ENCODE peak calls at places on chromosome 21, in ten cellular contexts. One of them, this sample, is unnamed.

GRCh38 chr21:16085436-16085835 is 355.7 kb downstream of the USP25 start:
- DNase-seq in CD8-positive, alpha-beta T cell: no peak
- DNase-seq in tibial nerve: no peak
- DNase-seq in AG09309: no peak
- DNase-seq in A549: no peak
- DNase-seq in lung: no peak
- DNase-seq in heart left ventricle: no peak
- DNase-seq in GM20000: no peak
- DNase-seq in GM06990: no peak
- DNase-seq in brain microvascular endothelial cell: no peak
- DNase-seq in this sample: no peak

GRCh38 chr21:34881421-34881820 is 167.7 kb downstream of the RUNX1 start:
- DNase-seq in brain microvascular endothelial cell: peak
- DNase-seq in CD8-positive, alpha-beta T cell: no peak
- DNase-seq in GM06990: no peak
- DNase-seq in tibial nerve: no peak
- DNase-seq in GM20000: no peak
- DNase-seq in A549: no peak
- DNase-seq in lung: no peak
- DNase-seq in AG09309: no peak
- DNase-seq in heart left ventricle: no peak
- DNase-seq in this sample: no peak

GRCh38 chr21:35394634-35395369 is 345.7 kb upstream of the RUNX1 start:
- DNase-seq in GM20000: no peak
- DNase-seq in GM06990: no peak
- DNase-seq in AG09309: no peak
- DNase-seq in tibial nerve: no peak
- DNase-seq in lung: no peak
- DNase-seq in brain microvascular endothelial cell: no peak
- DNase-seq in heart left ventricle: no peak
- DNase-seq in CD8-positive, alpha-beta T cell: no peak
- DNase-seq in A549: no peak
- DNase-seq in this sample: no peak

GRCh38 chr21:45054162-45054926 is 20.0 kb upstream of the ADARB1 start:
- DNase-seq in A549: no peak
- DNase-seq in CD8-positive, alpha-beta T cell: no peak
- DNase-seq in tibial nerve: no peak
- DNase-seq in GM06990: no peak
- DNase-seq in AG09309: no peak
- DNase-seq in brain microvascular endothelial cell: no peak
- DNase-seq in GM20000: no peak
- DNase-seq in heart left ventricle: no peak
- DNase-seq in lung: no peak
- DNase-seq in this sample: no peak

GRCh38 chr21:44947111-44947929 is 7.5 kb downstream of the SLX9 start:
- DNase-seq in tibial nerve: no peak
- DNase-seq in GM20000: no peak
- DNase-seq in heart left ventricle: peak
- DNase-seq in AG09309: no peak
- DNase-seq in A549: no peak
- DNase-seq in GM06990: peak
- DNase-seq in brain microvascular endothelial cell: no peak
- DNase-seq in CD8-positive, alpha-beta T cell: no peak
- DNase-seq in lung: no peak
- DNase-seq in this sample: no peak

GRCh38 chr21:40555129-40555528 is 291.8 kb downstream of the DSCAM start:
- DNase-seq in lung: no peak
- DNase-seq in tibial nerve: no peak
- DNase-seq in heart left ventricle: no peak
- DNase-seq in A549: no peak
- DNase-seq in CD8-positive, alpha-beta T cell: no peak
- DNase-seq in GM20000: no peak
- DNase-seq in brain microvascular endothelial cell: no peak
- DNase-seq in AG09309: no peak
- DNase-seq in GM06990: no peak
- DNase-seq in this sample: no peak

GRCh38 chr21:43740497-43741156 is 21.7 kb downstream of the PDXK start:
- DNase-seq in GM20000: no peak
- DNase-seq in GM06990: no peak
- DNase-seq in brain microvascular endothelial cell: no peak
- DNase-seq in CD8-positive, alpha-beta T cell: no peak
- DNase-seq in AG09309: no peak
- DNase-seq in lung: no peak
- DNase-seq in A549: peak
- DNase-seq in heart left ventricle: no peak
- DNase-seq in tibial nerve: peak
- DNase-seq in this sample: peak

GRCh38 chr21:27026501-27026900 is 59.6 kb upstream of the ADAMTS5 start:
- DNase-seq in brain microvascular endothelial cell: no peak
- DNase-seq in GM06990: no peak
- DNase-seq in heart left ventricle: no peak
- DNase-seq in tibial nerve: no peak
- DNase-seq in lung: no peak
- DNase-seq in A549: no peak
- DNase-seq in GM20000: no peak
- DNase-seq in AG09309: no peak
- DNase-seq in CD8-positive, alpha-beta T cell: no peak
- DNase-seq in this sample: no peak

GRCh38 chr21:41767606-41768370 is 936 bp upstream of the RIPK4 start:
- DNase-seq in lung: no peak
- DNase-seq in tibial nerve: no peak
- DNase-seq in AG09309: no peak
- DNase-seq in A549: no peak
- DNase-seq in CD8-positive, alpha-beta T cell: no peak
- DNase-seq in heart left ventricle: no peak
- DNase-seq in GM06990: no peak
- DNase-seq in GM20000: no peak
- DNase-seq in brain microvascular endothelial cell: no peak
- DNase-seq in this sample: no peak

GRCh38 chr21:41769521-41769920 is 2.7 kb upstream of the RIPK4 start:
- DNase-seq in heart left ventricle: no peak
- DNase-seq in CD8-positive, alpha-beta T cell: no peak
- DNase-seq in GM06990: no peak
- DNase-seq in tibial nerve: no peak
- DNase-seq in lung: no peak
- DNase-seq in A549: no peak
- DNase-seq in GM20000: no peak
- DNase-seq in AG09309: no peak
- DNase-seq in brain microvascular endothelial cell: no peak
- DNase-seq in this sample: no peak

GRCh38 chr21:41769106-41769505 is 2.3 kb upstream of the RIPK4 start:
- DNase-seq in brain microvascular endothelial cell: no peak
- DNase-seq in tibial nerve: no peak
- DNase-seq in A549: no peak
- DNase-seq in GM06990: no peak
- DNase-seq in AG09309: no peak
- DNase-seq in GM20000: no peak
- DNase-seq in CD8-positive, alpha-beta T cell: no peak
- DNase-seq in lung: no peak
- DNase-seq in heart left ventricle: no peak
- DNase-seq in this sample: no peak

GRCh38 chr21:41769933-41770332 is 3.1 kb upstream of the RIPK4 start:
- DNase-seq in AG09309: no peak
- DNase-seq in brain microvascular endothelial cell: no peak
- DNase-seq in A549: no peak
- DNase-seq in GM20000: no peak
- DNase-seq in lung: no peak
- DNase-seq in heart left ventricle: no peak
- DNase-seq in tibial nerve: no peak
- DNase-seq in GM06990: no peak
- DNase-seq in CD8-positive, alpha-beta T cell: no peak
- DNase-seq in this sample: no peak

DNA sequence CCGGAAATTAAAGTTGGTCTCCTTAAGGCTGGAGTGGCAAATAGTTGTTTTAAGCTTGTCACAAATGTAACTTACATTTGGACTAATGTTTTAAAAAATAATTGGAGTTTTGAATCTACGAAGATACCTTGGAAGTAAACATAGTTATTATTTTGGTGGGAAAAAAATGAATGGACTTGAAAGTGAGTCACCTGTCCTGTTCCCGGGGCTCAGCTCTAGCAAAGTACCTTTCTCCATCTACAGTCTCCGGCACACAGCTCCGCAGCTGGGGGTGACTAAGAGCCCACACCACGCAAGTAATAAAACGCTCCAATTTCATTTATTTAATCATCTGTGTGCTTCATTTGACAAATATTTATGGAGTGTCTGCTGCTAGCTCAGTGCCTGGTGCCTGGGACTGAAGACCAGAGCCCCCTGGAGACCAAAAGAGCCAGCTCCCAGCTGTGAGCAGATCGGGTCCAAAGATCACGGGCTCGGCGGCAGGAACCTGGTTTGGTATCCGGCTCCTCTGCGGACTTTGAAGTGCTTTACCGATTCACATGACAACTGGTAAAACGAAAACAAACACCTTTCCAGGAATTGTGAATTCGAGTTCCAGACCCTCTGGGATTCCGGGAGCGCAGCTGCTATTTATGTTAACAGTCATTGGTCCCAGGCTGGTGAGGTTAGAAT is 1.7 kb upstream of the RIPK4 start:
- DNase-seq in GM06990: no peak
- DNase-seq in AG09309: peak
- DNase-seq in GM20000: no peak
- DNase-seq in heart left ventricle: no peak
- DNase-seq in tibial nerve: no peak
- DNase-seq in A549: no peak
- DNase-seq in CD8-positive, alpha-beta T cell: peak
- DNase-seq in lung: no peak
- DNase-seq in brain microvascular endothelial cell: peak
- DNase-seq in this sample: no peak
- TF ChIP-seq CTCF in GM06990: peak
- TF ChIP-seq CTCF in AG09309: peak
- TF ChIP-seq CTCF in GM20000: no peak
- TF ChIP-seq CTCF in heart left ventricle: no peak
- TF ChIP-seq CTCF in tibial nerve: no peak
- TF ChIP-seq CTCF in A549: peak
- TF ChIP-seq CTCF in CD8-positive, alpha-beta T cell: no peak
- TF ChIP-seq CTCF in lung: no peak
- TF ChIP-seq CTCF in brain microvascular endothelial cell: peak
- TF ChIP-seq CTCF in this sample: peak

GRCh38 chr21:33023574-33024277 is 2.0 kb upstream of the OLIG2 start:
- DNase-seq in heart left ventricle: no peak
- DNase-seq in CD8-positive, alpha-beta T cell: no peak
- DNase-seq in A549: no peak
- DNase-seq in lung: no peak
- DNase-seq in brain microvascular endothelial cell: no peak
- DNase-seq in GM06990: no peak
- DNase-seq in tibial nerve: no peak
- DNase-seq in GM20000: peak
- DNase-seq in AG09309: no peak
- DNase-seq in this sample: no peak

GRCh38 chr21:33026299-33026858 is 644 bp downstream of the OLIG2 start:
- DNase-seq in CD8-positive, alpha-beta T cell: no peak
- DNase-seq in brain microvascular endothelial cell: no peak
- DNase-seq in tibial nerve: no peak
- DNase-seq in GM06990: no peak
- DNase-seq in heart left ventricle: no peak
- DNase-seq in AG09309: no peak
- DNase-seq in lung: no peak
- DNase-seq in GM20000: peak
- DNase-seq in A549: no peak
- DNase-seq in this sample: no peak

GRCh38 chr21:33025471-33026298 is at the start of gene OLIG2:
- DNase-seq in AG09309: no peak
- DNase-seq in CD8-positive, alpha-beta T cell: no peak
- DNase-seq in GM20000: peak
- DNase-seq in GM06990: no peak
- DNase-seq in A549: no peak
- DNase-seq in tibial nerve: no peak
- DNase-seq in brain microvascular endothelial cell: no peak
- DNase-seq in heart left ventricle: no peak
- DNase-seq in lung: no peak
- DNase-seq in this sample: peak

GRCh38 chr21:33024278-33025103 is 1.2 kb upstream of the OLIG2 start:
- DNase-seq in heart left ventricle: no peak
- DNase-seq in GM06990: no peak
- DNase-seq in GM20000: peak
- DNase-seq in tibial nerve: no peak
- DNase-seq in CD8-positive, alpha-beta T cell: no peak
- DNase-seq in A549: no peak
- DNase-seq in AG09309: no peak
- DNase-seq in brain microvascular endothelial cell: no peak
- DNase-seq in lung: no peak
- DNase-seq in this sample: no peak

DNA sequence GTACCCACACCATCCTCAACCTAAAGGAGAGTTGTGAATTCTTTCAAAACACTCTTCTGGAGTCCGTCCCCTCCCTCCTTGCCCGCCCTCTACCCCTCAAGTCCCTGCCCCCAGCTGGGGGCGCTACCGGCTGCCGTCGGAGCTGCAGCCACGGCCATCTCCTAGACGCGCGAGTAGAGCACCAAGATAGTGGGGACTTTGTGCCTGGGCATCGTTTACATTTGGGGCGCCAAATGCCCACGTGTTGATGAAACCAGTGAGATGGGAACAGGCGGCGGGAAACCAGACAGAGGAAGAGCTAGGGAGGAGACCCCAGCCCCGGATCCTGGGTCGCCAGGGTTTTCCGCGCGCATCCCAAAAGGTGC is 647 bp upstream of the OLIG2 start:
- DNase-seq in CD8-positive, alpha-beta T cell: no peak
- DNase-seq in lung: no peak
- DNase-seq in GM20000: no peak
- DNase-seq in brain microvascular endothelial cell: no peak
- DNase-seq in AG09309: no peak
- DNase-seq in tibial nerve: no peak
- DNase-seq in GM06990: no peak
- DNase-seq in A549: no peak
- DNase-seq in heart left ventricle: no peak
- DNase-seq in this sample: peak
- TF ChIP-seq CTCF in CD8-positive, alpha-beta T cell: no peak
- TF ChIP-seq CTCF in lung: no peak
- TF ChIP-seq CTCF in GM20000: no peak
- TF ChIP-seq CTCF in brain microvascular endothelial cell: no peak
- TF ChIP-seq CTCF in AG09309: no peak
- TF ChIP-seq CTCF in tibial nerve: no peak
- TF ChIP-seq CTCF in GM06990: no peak
- TF ChIP-seq CTCF in A549: no peak
- TF ChIP-seq CTCF in heart left ventricle: no peak
- TF ChIP-seq CTCF in this sample: peak

GRCh38 chr21:18041012-18041411 is 203.6 kb upstream of the CHODL start:
- DNase-seq in heart left ventricle: no peak
- DNase-seq in A549: no peak
- DNase-seq in brain microvascular endothelial cell: no peak
- DNase-seq in lung: no peak
- DNase-seq in GM20000: peak
- DNase-seq in CD8-positive, alpha-beta T cell: no peak
- DNase-seq in tibial nerve: no peak
- DNase-seq in GM06990: no peak
- DNase-seq in AG09309: no peak
- DNase-seq in this sample: no peak
- TF ChIP-seq CTCF in heart left ventricle: peak
- TF ChIP-seq CTCF in A549: no peak
- TF ChIP-seq CTCF in brain microvascular endothelial cell: peak
- TF ChIP-seq CTCF in lung: peak
- TF ChIP-seq CTCF in GM20000: peak
- TF ChIP-seq CTCF in CD8-positive, alpha-beta T cell: no peak
- TF ChIP-seq CTCF in tibial nerve: peak
- TF ChIP-seq CTCF in GM06990: peak
- TF ChIP-seq CTCF in AG09309: no peak
- TF ChIP-seq CTCF in this sample: peak

DNA sequence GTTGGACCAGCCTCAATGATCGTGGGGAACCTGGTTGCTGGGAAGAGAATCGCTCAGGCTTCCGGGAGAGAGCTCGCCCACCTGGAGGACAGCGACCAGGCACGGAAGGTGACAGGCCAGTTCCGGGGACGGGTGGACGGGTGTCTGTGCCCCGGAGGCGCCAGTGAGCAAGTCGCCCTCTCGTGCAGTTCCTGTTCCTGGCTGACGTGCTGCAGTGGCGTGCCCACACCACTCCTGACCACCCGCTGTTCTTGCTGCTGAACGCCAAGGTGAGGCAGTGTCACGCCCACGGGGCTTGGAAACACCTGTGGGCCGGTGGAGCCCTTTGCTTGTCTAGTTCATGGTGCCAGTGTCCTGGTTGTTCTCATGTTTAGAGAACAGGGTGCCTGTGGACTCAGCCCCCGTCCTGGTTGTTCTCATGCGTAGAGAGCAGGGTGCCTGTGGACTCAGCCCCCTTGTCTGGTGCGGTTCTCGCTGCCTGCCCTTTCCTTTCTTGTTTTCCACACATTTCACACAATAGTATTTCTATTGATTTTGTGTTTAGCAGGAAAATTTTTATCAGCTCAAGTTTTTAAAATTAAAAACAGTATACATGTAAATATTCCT is 53.1 kb downstream of the S100B start:
- DNase-seq in GM06990: peak
- DNase-seq in GM20000: no peak
- DNase-seq in AG09309: no peak
- DNase-seq in brain microvascular endothelial cell: no peak
- DNase-seq in lung: peak
- DNase-seq in tibial nerve: no peak
- DNase-seq in heart left ventricle: no peak
- DNase-seq in CD8-positive, alpha-beta T cell: peak
- DNase-seq in A549: no peak
- DNase-seq in this sample: no peak
- TF ChIP-seq CTCF in GM06990: peak
- TF ChIP-seq CTCF in GM20000: no peak
- TF ChIP-seq CTCF in AG09309: no peak
- TF ChIP-seq CTCF in brain microvascular endothelial cell: no peak
- TF ChIP-seq CTCF in lung: no peak
- TF ChIP-seq CTCF in tibial nerve: no peak
- TF ChIP-seq CTCF in heart left ventricle: no peak
- TF ChIP-seq CTCF in CD8-positive, alpha-beta T cell: no peak
- TF ChIP-seq CTCF in A549: no peak
- TF ChIP-seq CTCF in this sample: no peak